ENCODE peak calls at places on chromosomes 3 and 15, in six cellular contexts. H is pancreas; Q is thoracic aorta; K is A549; J is mammary epithelial cell; P is CD8-positive, alpha-beta T cell. X is an unnamed sample. For H3K4me1, the result is how much of the 10 kb centered on the place peaks cover.

GRCh38 chr15:75065467-75065850 is 42.1 kb downstream of the PPCDC start:
- DNase-seq in J (no peak), H (peak), K (no peak), P (no peak), Q (no peak), X (no peak)

GRCh38 chr3:48919215-48920138 is 835 bp downstream of the ARIH2 start:
- DNase-seq in H (peak), J (peak), Q (no peak), K (peak), P (peak), X (no peak)

GRCh38 chr15:72285402-72285801 is 13.0 kb upstream of the PARP6 start:
- DNase-seq in J (no peak), H (no peak), Q (no peak), K (peak), P (no peak), X (no peak)

GRCh38 chr3:775178-775885 is 317.5 kb upstream of the CNTN6 start:
- DNase-seq in K (no peak), H (no peak), J (peak), Q (no peak), P (no peak), X (no peak)

GRCh38 chr15:99566157-99566900 is 545 bp downstream of the MEF2A start:
- DNase-seq in K (no peak), P (no peak), J (peak), H (peak), Q (no peak), X (peak)

GRCh38 chr3:39154323-39155021 is 1.1 kb upstream of the CSRNP1 start:
- DNase-seq in K (peak), J (no peak), Q (no peak), P (no peak), H (peak), X (no peak)

GRCh38 chr3:29335438-29335837 is 54.6 kb downstream of the RBMS3 start:
- DNase-seq in P (no peak), Q (peak), J (peak), K (peak), H (peak), X (peak)

GRCh38 chr15:77402740-77403379 is 17.0 kb downstream of the PEAK1 start:
- DNase-seq in J (peak), H (no peak), Q (no peak), K (no peak), P (no peak), X (no peak)

GRCh38 chr3:74631341-74631740 is 16.9 kb upstream of the CNTN3 start:
- DNase-seq in Q (no peak), H (no peak), J (no peak), P (no peak), K (no peak), X (no peak)

GRCh38 chr15:80160570-80161156 is 7.9 kb downstream of the FAH start:
- DNase-seq in H (no peak), Q (no peak), J (peak), P (no peak), K (no peak), X (peak)

GRCh38 chr3:56469141-56469540 is 874 bp upstream of the ERC2 start:
- DNase-seq in K (no peak), P (no peak), Q (no peak), J (no peak), H (no peak), X (no peak)

GRCh38 chr15:70299931-70300858 is 202.5 kb upstream of the TLE3 start:
- DNase-seq in H (no peak), J (no peak), Q (no peak), K (no peak), P (peak), X (no peak)

GRCh38 chr3:112078125-112079083 is 7.8 kb upstream of the C3orf52 start:
- DNase-seq in H (no peak), K (no peak), P (no peak), J (no peak), Q (no peak), X (no peak)

GRCh38 chr3:98717584-98717983 is 45.6 kb upstream of the ST3GAL6 start:
- DNase-seq in H (no peak), J (no peak), Q (no peak), K (no peak), P (no peak), X (no peak)

GRCh38 chr15:67067161-67067853 is 1.9 kb downstream of the SMAD3 start:
- DNase-seq in H (no peak), Q (no peak), K (no peak), J (peak), P (no peak), X (no peak)

GRCh38 chr15:101320501-101321052 is 25.5 kb upstream of the SNRPA1 start:
- DNase-seq in H (no peak), Q (no peak), K (no peak), J (no peak), P (peak), X (peak)

GRCh38 chr3:132117642-132118041 is 82.8 kb upstream of the CPNE4 start:
- DNase-seq in Q (no peak), P (no peak), H (no peak), K (no peak), J (peak), X (no peak)

GRCh38 chr3:177427540-177427939 is 230.3 kb upstream of the TBL1XR1 start:
- DNase-seq in P (no peak), Q (no peak), H (no peak), K (no peak), J (peak), X (no peak)

GRCh38 chr15:74613089-74613952 is 2.3 kb upstream of the CLK3 start:
- DNase-seq in J (peak), K (no peak), H (no peak), Q (no peak), P (no peak), X (no peak)

GRCh38 chr3:66150977-66151376 is 69.8 kb upstream of the SLC25A26 start:
- DNase-seq in P (no peak), K (no peak), H (no peak), Q (no peak), J (no peak), X (no peak)

GRCh38 chr15:63186065-63186464 is 3.3 kb upstream of the RAB8B start:
- DNase-seq in K (peak), H (no peak), P (no peak), J (peak), Q (no peak), X (no peak)

GRCh38 chr3:161104561-161105551 is at the start of gene B3GALNT1:
- DNase-seq in J (peak), H (peak), K (peak), P (no peak), Q (no peak), X (peak)

GRCh38 chr3:30549600-30549999 is 56.8 kb upstream of the TGFBR2 start:
- DNase-seq in H (no peak), J (no peak), P (no peak), Q (no peak), K (no peak), X (no peak)

GRCh38 chr3:133540896-133541674 is 32.4 kb upstream of the CDV3 start:
- DNase-seq in K (peak), H (peak), P (no peak), J (peak), Q (no peak), X (peak)

GRCh38 chr3:63655519-63655918 is 3.0 kb downstream of the SNTN start:
- DNase-seq in H (no peak), K (no peak), J (peak), Q (no peak), P (no peak), X (no peak)

GRCh38 chr3:83928391-83928790 is 1030.4 kb upstream of the CADM2 start:
- DNase-seq in J (no peak), K (no peak), H (no peak), Q (no peak), P (no peak), X (no peak)

GRCh38 chr3:157081681-157082210 is 78.2 kb downstream of the CCNL1 start:
- DNase-seq in J (peak), K (peak), P (peak), Q (peak), H (peak), X (peak)

GRCh38 chr15:92898988-92899909 is 875 bp upstream of the CHD2 start:
- DNase-seq in K (no peak), P (no peak), H (no peak), J (no peak), Q (no peak), X (no peak)

GRCh38 chr3:53219897-53220483 is 35.8 kb downstream of the TKT start:
- DNase-seq in Q (no peak), K (peak), P (peak), H (peak), J (peak), X (peak)

GRCh38 chr15:64333516-64333915 is 22.5 kb downstream of the CSNK1G1 start:
- DNase-seq in H (no peak), Q (no peak), K (no peak), J (no peak), P (no peak), X (no peak)

GRCh38 chr3:141659821-141660597 is 78.1 kb upstream of the RNF7 start:
- DNase-seq in K (peak), Q (peak), P (no peak), H (peak), J (peak), X (peak)

GRCh38 chr3:196179380-196180308 is 31.6 kb downstream of the ZDHHC19 start:
- DNase-seq in P (peak), H (no peak), K (no peak), J (peak), Q (no peak), X (no peak)

GRCh38 chr3:170344971-170345370 is 12.5 kb upstream of the SKIL start:
- DNase-seq in P (no peak), J (peak), Q (no peak), K (no peak), H (no peak), X (no peak)

DNA sequence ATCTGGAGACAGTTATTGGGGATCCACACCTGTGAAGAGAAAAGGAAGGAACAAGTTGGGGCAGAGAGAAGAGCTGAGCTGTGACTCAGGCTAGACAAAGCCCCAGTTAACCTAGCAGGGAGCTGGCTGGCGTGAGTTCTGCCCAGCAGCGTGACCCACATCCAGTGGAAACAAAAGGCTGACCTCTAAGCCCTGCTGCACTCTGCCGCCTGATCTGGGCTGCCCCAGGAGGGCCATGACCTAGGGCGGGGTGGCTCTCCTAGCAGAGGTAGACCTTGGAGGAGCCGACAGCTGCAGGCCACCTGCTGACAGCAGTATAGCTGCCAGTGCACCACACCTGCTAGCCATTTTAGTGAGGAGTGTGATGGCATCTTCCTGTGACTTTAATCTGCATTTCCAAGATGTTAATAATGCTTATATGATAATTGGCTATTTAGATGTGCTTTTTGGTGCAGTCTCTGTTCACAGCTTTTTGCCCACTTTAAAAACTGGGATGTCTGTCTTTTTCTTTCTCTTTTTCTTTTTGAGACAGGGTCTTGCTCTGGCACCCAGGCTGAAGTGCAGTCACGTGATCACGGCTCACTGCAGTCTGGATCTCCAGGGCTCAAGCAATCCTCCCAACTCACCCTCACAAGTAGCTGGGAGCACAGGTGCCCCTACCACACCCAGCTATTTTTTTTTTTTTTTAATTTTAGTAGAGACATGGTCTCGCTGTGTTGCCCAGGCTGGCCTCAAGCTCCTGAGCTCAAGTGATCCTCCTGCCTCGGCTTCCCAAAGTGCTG is 78.1 kb downstream of the LSM3 start:
- DNase-seq in J (peak), Q (no peak), H (no peak), P (no peak), K (no peak), X (no peak)
- TF ChIP-seq CTCF in J (no peak), Q (no peak), H (no peak), P (no peak), K (no peak), X (no peak)

GRCh38 chr3:18766971-18767370 is 341.8 kb upstream of the SATB1 start:
- DNase-seq in J (no peak), Q (no peak), K (no peak), P (no peak), H (no peak), X (no peak)
- H3K4me1 ChIP-seq in J (under half), Q (under half), K (under half), P (under half), H (under half), X (under half)

GRCh38 chr3:174440741-174441587 is 418.2 kb upstream of the NAALADL2 start:
- DNase-seq in K (peak), Q (peak), J (peak), H (peak), P (peak), X (peak)
- H3K4me3 ChIP-seq in K (peak), Q (peak), J (peak), H (peak), P (peak), X (peak)

GRCh38 chr15:89863918-89864317 is 29.9 kb downstream of the AP3S2 start:
- DNase-seq in H (no peak), J (no peak), P (no peak), Q (no peak), K (no peak), X (no peak)
- TF ChIP-seq CTCF in H (no peak), J (no peak), P (no peak), Q (no peak), K (no peak), X (no peak)

GRCh38 chr3:136950583-136950982 is 7.2 kb upstream of the IL20RB start:
- DNase-seq in K (no peak), H (no peak), J (no peak), P (no peak), Q (no peak), X (no peak)

GRCh38 chr3:136949708-136950107 is 8.1 kb upstream of the IL20RB start:
- DNase-seq in K (no peak), H (no peak), P (no peak), Q (no peak), J (no peak), X (no peak)

GRCh38 chr3:136946978-136947377 is 10.8 kb upstream of the IL20RB start:
- DNase-seq in P (no peak), J (no peak), H (no peak), K (no peak), Q (no peak), X (no peak)

GRCh38 chr3:136949146-136949545 is 8.6 kb upstream of the IL20RB start:
- DNase-seq in H (no peak), Q (no peak), K (no peak), J (no peak), P (no peak), X (no peak)

GRCh38 chr3:136947477-136947876 is 10.3 kb upstream of the IL20RB start:
- DNase-seq in K (no peak), J (no peak), P (no peak), H (no peak), Q (no peak), X (no peak)
- H3K4me1 ChIP-seq in K (under half), J (under half), P (under half), H (under half), Q (under half), X (under half)

GRCh38 chr3:135739755-135740154 is 225.8 kb upstream of the PPP2R3A start:
- DNase-seq in Q (no peak), J (no peak), P (no peak), K (no peak), H (no peak), X (no peak)
- H3K4me3 ChIP-seq in Q (no peak), J (no peak), P (no peak), K (no peak), H (no peak), X (no peak)

GRCh38 chr3:43073116-43073835 is 32.6 kb downstream of the POMGNT2 start:
- DNase-seq in J (no peak), K (no peak), P (no peak), Q (no peak), H (no peak), X (no peak)
- TF ChIP-seq CTCF in J (no peak), K (no peak), P (no peak), Q (no peak), H (no peak), X (no peak)

GRCh38 chr3:71080517-71081083 is 502.9 kb downstream of the FOXP1 start:
- DNase-seq in K (no peak), P (no peak), Q (no peak), J (no peak), H (no peak), X (no peak)
- H3K4me1 ChIP-seq in K (under half), P (half or more), Q (half or more), J (under half), H (under half), X (under half)